ENCODE peak calls at places on chromosomes 12 and 14, in four cellular contexts. One of them, this sample, is unnamed.

GRCh38 chr14:39266589-39266870 is 32.8 kb downstream of the MIA2 start:
- DNase-seq in NCI-H1417: no peak
- DNase-seq in activated gamma-delta T cell: no peak
- DNase-seq in left ventricle myocardium inferior: no peak
- DNase-seq in this sample: no peak

GRCh38 chr14:76773188-76773885 is 12.1 kb downstream of the VASH1 start:
- DNase-seq in NCI-H1417: no peak
- DNase-seq in activated gamma-delta T cell: no peak
- DNase-seq in left ventricle myocardium inferior: peak; percentile 66
- DNase-seq in this sample: peak; percentile 74

GRCh38 chr12:42386310-42386709 is 60.3 kb downstream of the PPHLN1 start:
- DNase-seq in NCI-H1417: no peak
- DNase-seq in activated gamma-delta T cell: no peak
- DNase-seq in left ventricle myocardium inferior: no peak
- DNase-seq in this sample: no peak

GRCh38 chr12:6582196-6582595 is 14.1 kb upstream of the NOP2 start:
- DNase-seq in NCI-H1417: no peak
- DNase-seq in activated gamma-delta T cell: no peak
- DNase-seq in left ventricle myocardium inferior: no peak
- DNase-seq in this sample: no peak

GRCh38 chr12:121514184-121514742 is 66.6 kb downstream of the KDM2B start:
- DNase-seq in NCI-H1417: no peak
- DNase-seq in activated gamma-delta T cell: no peak
- DNase-seq in left ventricle myocardium inferior: no peak
- DNase-seq in this sample: no peak

GRCh38 chr12:57744194-57744776 is 554 bp upstream of the TSPAN31 start:
- DNase-seq in NCI-H1417: no peak
- DNase-seq in activated gamma-delta T cell: no peak
- DNase-seq in left ventricle myocardium inferior: peak; percentile 72
- DNase-seq in this sample: no peak

GRCh38 chr12:122437656-122438121 is 15.2 kb upstream of the CLIP1 start:
- DNase-seq in NCI-H1417: no peak
- DNase-seq in activated gamma-delta T cell: no peak
- DNase-seq in left ventricle myocardium inferior: peak; percentile 51
- DNase-seq in this sample: peak; percentile 74

GRCh38 chr12:80226576-80226975 is 127.2 kb downstream of the OTOGL start:
- DNase-seq in NCI-H1417: no peak
- DNase-seq in activated gamma-delta T cell: no peak
- DNase-seq in left ventricle myocardium inferior: no peak
- DNase-seq in this sample: peak; percentile 26

GRCh38 chr14:101113108-101113612 is 209.6 kb upstream of the RTL1 start:
- DNase-seq in NCI-H1417: no peak
- DNase-seq in activated gamma-delta T cell: no peak
- DNase-seq in left ventricle myocardium inferior: no peak
- DNase-seq in this sample: no peak

GRCh38 chr12:29148065-29148957 is 767 bp upstream of the FAR2 start:
- DNase-seq in NCI-H1417: no peak
- DNase-seq in activated gamma-delta T cell: no peak
- DNase-seq in left ventricle myocardium inferior: peak; percentile 42
- DNase-seq in this sample: peak; percentile 5

GRCh38 chr12:68158427-68158826 is 1.1 kb downstream of the IFNG start:
- DNase-seq in NCI-H1417: peak; percentile 15
- DNase-seq in activated gamma-delta T cell: no peak
- DNase-seq in left ventricle myocardium inferior: no peak
- DNase-seq in this sample: peak; percentile 35

GRCh38 chr12:7712841-7713442 is 1.7 kb downstream of the DPPA3 start:
- DNase-seq in NCI-H1417: no peak
- DNase-seq in activated gamma-delta T cell: no peak
- DNase-seq in left ventricle myocardium inferior: no peak
- DNase-seq in this sample: no peak

GRCh38 chr12:130715150-130715995 is 726 bp downstream of the RIMBP2 start:
- DNase-seq in NCI-H1417: peak; percentile 46
- DNase-seq in activated gamma-delta T cell: no peak
- DNase-seq in left ventricle myocardium inferior: no peak
- DNase-seq in this sample: no peak

GRCh38 chr12:58877243-58877743 is 43.0 kb downstream of the LRIG3 start:
- DNase-seq in NCI-H1417: no peak
- DNase-seq in activated gamma-delta T cell: no peak
- DNase-seq in left ventricle myocardium inferior: no peak
- DNase-seq in this sample: peak; percentile 97

GRCh38 chr12:107396991-107397390 is 288.6 kb upstream of the PWP1 start:
- DNase-seq in NCI-H1417: peak; percentile 24
- DNase-seq in activated gamma-delta T cell: no peak
- DNase-seq in left ventricle myocardium inferior: no peak
- DNase-seq in this sample: peak; percentile 68

GRCh38 chr12:62319058-62319457 is 58.9 kb downstream of the USP15 start:
- DNase-seq in NCI-H1417: no peak
- DNase-seq in activated gamma-delta T cell: no peak
- DNase-seq in left ventricle myocardium inferior: no peak
- DNase-seq in this sample: no peak

GRCh38 chr14:105480165-105480564 is 5.5 kb downstream of the CRIP2 start:
- DNase-seq in NCI-H1417: no peak
- DNase-seq in activated gamma-delta T cell: no peak
- DNase-seq in left ventricle myocardium inferior: no peak
- DNase-seq in this sample: no peak

GRCh38 chr12:6292606-6293005 is 17.9 kb upstream of the PLEKHG6 start:
- DNase-seq in NCI-H1417: no peak
- DNase-seq in activated gamma-delta T cell: no peak
- DNase-seq in left ventricle myocardium inferior: no peak
- DNase-seq in this sample: peak; percentile 51

GRCh38 chr14:90536092-90536491 is 139.3 kb downstream of the CALM1 start:
- DNase-seq in NCI-H1417: no peak
- DNase-seq in activated gamma-delta T cell: no peak
- DNase-seq in left ventricle myocardium inferior: peak; percentile 57
- DNase-seq in this sample: no peak

GRCh38 chr14:36519431-36520321 is at the start of gene NKX2-1:
- DNase-seq in NCI-H1417: peak; percentile 97
- DNase-seq in activated gamma-delta T cell: no peak
- DNase-seq in left ventricle myocardium inferior: no peak
- DNase-seq in this sample: no peak

GRCh38 chr14:47200740-47201139 is 474.7 kb downstream of the MDGA2 start:
- DNase-seq in NCI-H1417: no peak
- DNase-seq in activated gamma-delta T cell: no peak
- DNase-seq in left ventricle myocardium inferior: no peak
- DNase-seq in this sample: no peak

GRCh38 chr14:96053600-96054381 is 14.6 kb downstream of the C14orf132 start:
- DNase-seq in NCI-H1417: no peak
- DNase-seq in activated gamma-delta T cell: no peak
- DNase-seq in left ventricle myocardium inferior: no peak
- DNase-seq in this sample: peak; percentile 82

GRCh38 chr12:109294286-109294796 is 14.7 kb downstream of the FOXN4 start:
- DNase-seq in NCI-H1417: no peak
- DNase-seq in activated gamma-delta T cell: no peak
- DNase-seq in left ventricle myocardium inferior: no peak
- DNase-seq in this sample: no peak

GRCh38 chr14:22536853-22537338 is 52.1 kb downstream of the DAD1 start:
- DNase-seq in NCI-H1417: no peak
- DNase-seq in activated gamma-delta T cell: no peak
- DNase-seq in left ventricle myocardium inferior: no peak
- DNase-seq in this sample: peak; percentile 96

GRCh38 chr12:77133566-77133965 is 68.2 kb upstream of the E2F7 start:
- DNase-seq in NCI-H1417: no peak
- DNase-seq in activated gamma-delta T cell: no peak
- DNase-seq in left ventricle myocardium inferior: peak; percentile 15
- DNase-seq in this sample: peak; percentile 58

GRCh38 chr14:30333934-30334333 is 225.0 kb upstream of the G2E3 start:
- DNase-seq in NCI-H1417: no peak
- DNase-seq in activated gamma-delta T cell: no peak
- DNase-seq in left ventricle myocardium inferior: no peak
- DNase-seq in this sample: no peak

GRCh38 chr14:75458305-75458704 is 30.5 kb downstream of the JDP2 start:
- DNase-seq in NCI-H1417: no peak
- DNase-seq in activated gamma-delta T cell: no peak
- DNase-seq in left ventricle myocardium inferior: no peak
- DNase-seq in this sample: no peak

GRCh38 chr14:71169861-71170260 is 262.6 kb downstream of the PCNX1 start:
- DNase-seq in NCI-H1417: peak; percentile 49
- DNase-seq in activated gamma-delta T cell: no peak
- DNase-seq in left ventricle myocardium inferior: no peak
- DNase-seq in this sample: no peak

GRCh38 chr12:117908411-117908810 is 60.4 kb downstream of the KSR2 start:
- DNase-seq in NCI-H1417: no peak
- DNase-seq in activated gamma-delta T cell: no peak
- DNase-seq in left ventricle myocardium inferior: no peak
- DNase-seq in this sample: no peak

GRCh38 chr14:104824353-104824997 is 23.6 kb downstream of the ZBTB42 start:
- DNase-seq in NCI-H1417: no peak
- DNase-seq in activated gamma-delta T cell: no peak
- DNase-seq in left ventricle myocardium inferior: no peak
- DNase-seq in this sample: no peak